ENCODE peak calls at places on chromosomes 2 and 18, in seven cellular contexts. X is ovary; L is stimulated activated naive CD4-positive, alpha-beta T cell; N is heart right ventricle; A is PC-9; R is GM23248; U is AG08396. C is an unnamed sample.

GRCh38 chr2:118431997-118432396 is 343.7 kb downstream of the INSIG2 start:
- DNase-seq in X (no peak), L (no peak), N (no peak), A (no peak), R (peak), U (no peak), C (no peak)

GRCh38 chr18:12397793-12398192 is 9.9 kb upstream of the PRELID3A start:
- DNase-seq in X (peak), L (no peak), N (no peak), A (no peak), R (no peak), U (no peak), C (no peak)

GRCh38 chr2:60411295-60411694 is 142.2 kb downstream of the BCL11A start:
- DNase-seq in X (no peak), L (no peak), N (no peak), A (no peak), R (no peak), U (no peak), C (no peak)

GRCh38 chr18:6497543-6497942 is 82.8 kb upstream of the L3MBTL4 start:
- DNase-seq in X (no peak), L (no peak), N (no peak), A (no peak), R (no peak), U (no peak), C (no peak)

GRCh38 chr2:101173707-101174295 is 22.6 kb upstream of the TBC1D8 start:
- DNase-seq in X (no peak), L (peak), N (no peak), A (no peak), R (no peak), U (no peak), C (no peak)

GRCh38 chr2:142991295-142991694 is 113.8 kb downstream of the KYNU start:
- DNase-seq in X (no peak), L (no peak), N (no peak), A (no peak), R (no peak), U (no peak), C (no peak)

GRCh38 chr2:65622499-65622898 is 190.1 kb upstream of the SPRED2 start:
- DNase-seq in X (no peak), L (no peak), N (no peak), A (no peak), R (no peak), U (no peak), C (no peak)

GRCh38 chr2:71896385-71897144 is 251.1 kb downstream of the CYP26B1 start:
- DNase-seq in X (no peak), L (no peak), N (no peak), A (no peak), R (no peak), U (no peak), C (no peak)

GRCh38 chr2:156539086-156539485 is 102.9 kb downstream of the GPD2 start:
- DNase-seq in X (no peak), L (no peak), N (no peak), A (no peak), R (no peak), U (no peak), C (no peak)

GRCh38 chr2:98459776-98460175 is 15.1 kb downstream of the INPP4A start:
- DNase-seq in X (no peak), L (no peak), N (no peak), A (peak), R (no peak), U (no peak), C (no peak)

GRCh38 chr2:223297788-223298187 is 245.8 kb downstream of the KCNE4 start:
- DNase-seq in X (no peak), L (no peak), N (no peak), A (no peak), R (peak), U (no peak), C (no peak)